ENCODE peak calls at places on chromosomes 2 and 18, in five cellular contexts. W, L, I, P and M are unnamed samples.

GRCh38 chr2:159960413-159960812 is 102.0 kb downstream of the PLA2R1 start:
- DNase-seq in W (no peak), L (no peak), I (no peak), P (no peak), M (no peak)

GRCh38 chr2:1742300-1742679 is 2.0 kb downstream of the PXDN start:
- DNase-seq in W (no peak), L (no peak), I (no peak), P (no peak), M (no peak)

GRCh38 chr2:65392609-65393008 is 39.8 kb downstream of the SPRED2 start:
- DNase-seq in W (no peak), L (no peak), I (no peak), P (no peak), M (no peak)

GRCh38 chr2:18268400-18268799 is 292.1 kb downstream of the RDH14 start:
- DNase-seq in W (no peak), L (no peak), I (no peak), P (no peak), M (no peak)

GRCh38 chr2:229133155-229133772 is 137.8 kb downstream of the PID1 start:
- DNase-seq in W (no peak), L (no peak), I (no peak), P (no peak), M (peak; percentile 53)

GRCh38 chr18:60893331-60894114 is 439.7 kb upstream of the CDH20 start:
- DNase-seq in W (no peak), L (no peak), I (no peak), P (no peak), M (no peak)

GRCh38 chr2:108612153-108612513 is 77.9 kb downstream of the LIMS1 start:
- DNase-seq in W (no peak), L (no peak), I (no peak), P (no peak), M (no peak)

GRCh38 chr18:51614967-51615571 is 417.6 kb upstream of the MEX3C start:
- DNase-seq in W (no peak), L (no peak), I (peak; percentile 70), P (no peak), M (no peak)

GRCh38 chr2:240948905-240949790 is 43.0 kb downstream of the CROCC2 start:
- DNase-seq in W (peak; percentile 5), L (no peak), I (peak; percentile 64), P (peak; percentile 32), M (no peak)

GRCh38 chr2:219575566-219576504 is 3.7 kb downstream of the INHA start:
- DNase-seq in W (no peak), L (no peak), I (no peak), P (no peak), M (no peak)

GRCh38 chr2:204145197-204146190 is 208.9 kb downstream of the ICOS start:
- DNase-seq in W (peak; percentile 72), L (peak; percentile 63), I (peak; percentile 85), P (peak; percentile 78), M (peak; percentile 84)

GRCh38 chr18:424869-425138 is 75.7 kb downstream of the COLEC12 start:
- DNase-seq in W (no peak), L (no peak), I (no peak), P (no peak), M (no peak)

GRCh38 chr2:101558740-101559508 is 84.0 kb upstream of the RFX8 start:
- DNase-seq in W (peak; percentile 44), L (no peak), I (no peak), P (no peak), M (no peak)

GRCh38 chr18:74116628-74117554 is 30.7 kb downstream of the FBXO15 start:
- DNase-seq in W (no peak), L (peak; percentile 13), I (no peak), P (no peak), M (no peak)

GRCh38 chr2:49332415-49332814 is 178.1 kb upstream of the FSHR start:
- DNase-seq in W (no peak), L (no peak), I (no peak), P (no peak), M (no peak)

GRCh38 chr2:199940373-199940772 is 14.9 kb downstream of the TYW5 start:
- DNase-seq in W (no peak), L (no peak), I (no peak), P (no peak), M (no peak)

GRCh38 chr2:135819211-135819610 is 17.8 kb downstream of the LCT start:
- DNase-seq in W (no peak), L (no peak), I (no peak), P (no peak), M (no peak)

GRCh38 chr18:25144835-25145234 is 207.1 kb downstream of the ZNF521 start:
- DNase-seq in W (no peak), L (no peak), I (no peak), P (no peak), M (no peak)

GRCh38 chr2:238247841-238248440 is 8.1 kb upstream of the HES6 start:
- DNase-seq in W (no peak), L (no peak), I (peak; percentile 57), P (peak; percentile 37), M (no peak)

GRCh38 chr2:26001743-26002341 is 19.5 kb upstream of the KIF3C start:
- DNase-seq in W (peak; percentile 71), L (no peak), I (no peak), P (peak; percentile 90), M (peak; percentile 60)

GRCh38 chr2:134289225-134289624 is 35.4 kb downstream of the MGAT5 start:
- DNase-seq in W (no peak), L (no peak), I (no peak), P (peak; percentile 57), M (no peak)

GRCh38 chr2:197575987-197576386 is 60.1 kb downstream of the MOB4 start:
- DNase-seq in W (no peak), L (no peak), I (no peak), P (peak; percentile 51), M (no peak)

GRCh38 chr2:4914551-4914950 is 777.6 kb upstream of the SOX11 start:
- DNase-seq in W (no peak), L (no peak), I (no peak), P (no peak), M (no peak)

DNA sequence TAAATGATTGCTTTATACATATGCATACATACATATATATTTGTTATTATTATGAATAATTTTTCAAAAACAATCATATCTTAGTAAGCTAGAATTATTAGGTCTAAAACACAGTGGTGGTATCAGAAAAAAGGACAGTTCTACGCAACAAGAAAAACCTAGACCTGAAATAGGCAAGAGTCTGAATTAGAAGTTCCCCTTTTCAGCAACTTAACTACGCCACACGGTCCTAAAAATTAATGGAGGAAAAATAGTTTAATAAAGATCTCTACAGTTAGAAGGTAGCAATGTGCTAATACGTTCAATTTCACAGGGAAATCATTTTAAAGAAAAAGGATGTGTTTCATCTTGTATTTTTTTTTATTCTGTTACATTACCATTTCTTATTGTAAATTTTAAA is 22.1 kb upstream of the PEX13 start:
- DNase-seq in W (no peak), L (no peak), I (no peak), P (no peak), M (no peak)
- H3K4me1 ChIP-seq in W (no peaks in the 10 kb centered on the region), L (no peaks in the 10 kb centered on the region), I (no peaks in the 10 kb centered on the region), P (no peaks in the 10 kb centered on the region), M (no peaks in the 10 kb centered on the region)

GRCh38 chr2:172460780-172461201 is 33.4 kb downstream of the ITGA6 start:
- DNase-seq in W (no peak), L (no peak), I (no peak), P (no peak), M (no peak)
- H3K4me1 ChIP-seq in W (peaks cover 64% of the 10 kb centered on the region), L (peaks cover 88% of the 10 kb centered on the region), I (peaks cover 42% of the 10 kb centered on the region), P (no peaks in the 10 kb centered on the region), M (peaks cover 20% of the 10 kb centered on the region)

GRCh38 chr2:75594599-75594998 is 33.9 kb upstream of the EVA1A start:
- DNase-seq in W (no peak), L (no peak), I (no peak), P (no peak), M (no peak)

GRCh38 chr2:75589344-75590105 is 28.8 kb upstream of the EVA1A start:
- DNase-seq in W (no peak), L (no peak), I (no peak), P (no peak), M (no peak)

GRCh38 chr2:75595541-75596395 is 35.0 kb upstream of the EVA1A start:
- DNase-seq in W (no peak), L (no peak), I (no peak), P (no peak), M (no peak)

GRCh38 chr2:75592028-75592427 is 31.3 kb upstream of the EVA1A start:
- DNase-seq in W (no peak), L (no peak), I (no peak), P (no peak), M (no peak)

GRCh38 chr2:75592888-75593287 is 32.1 kb upstream of the EVA1A start:
- DNase-seq in W (no peak), L (no peak), I (no peak), P (no peak), M (no peak)
- H3K4me1 ChIP-seq in W (no peaks in the 10 kb centered on the region), L (no peaks in the 10 kb centered on the region), I (no peaks in the 10 kb centered on the region), P (no peaks in the 10 kb centered on the region), M (no peaks in the 10 kb centered on the region)

GRCh38 chr2:118849226-118850170 is 2.0 kb upstream of the EN1 start:
- DNase-seq in W (no peak), L (no peak), I (no peak), P (no peak), M (no peak)

GRCh38 chr2:118845843-118846666 is 1.4 kb downstream of the EN1 start:
- DNase-seq in W (no peak), L (no peak), I (peak; percentile 73), P (no peak), M (no peak)

GRCh38 chr2:118848381-118849225 is 1.2 kb upstream of the EN1 start:
- DNase-seq in W (no peak), L (no peak), I (no peak), P (no peak), M (no peak)

GRCh38 chr2:118846667-118847446 is 591 bp downstream of the EN1 start:
- DNase-seq in W (no peak), L (no peak), I (peak; percentile 73), P (no peak), M (no peak)

GRCh38 chr2:118847447-118848172 is at the start of gene EN1:
- DNase-seq in W (no peak), L (no peak), I (no peak), P (no peak), M (no peak)
- H3K4me1 ChIP-seq in W (peaks cover 34% of the 10 kb centered on the region), L (peaks cover 9% of the 10 kb centered on the region), I (no peaks in the 10 kb centered on the region), P (no peaks in the 10 kb centered on the region), M (peaks cover 9% of the 10 kb centered on the region)

DNA sequence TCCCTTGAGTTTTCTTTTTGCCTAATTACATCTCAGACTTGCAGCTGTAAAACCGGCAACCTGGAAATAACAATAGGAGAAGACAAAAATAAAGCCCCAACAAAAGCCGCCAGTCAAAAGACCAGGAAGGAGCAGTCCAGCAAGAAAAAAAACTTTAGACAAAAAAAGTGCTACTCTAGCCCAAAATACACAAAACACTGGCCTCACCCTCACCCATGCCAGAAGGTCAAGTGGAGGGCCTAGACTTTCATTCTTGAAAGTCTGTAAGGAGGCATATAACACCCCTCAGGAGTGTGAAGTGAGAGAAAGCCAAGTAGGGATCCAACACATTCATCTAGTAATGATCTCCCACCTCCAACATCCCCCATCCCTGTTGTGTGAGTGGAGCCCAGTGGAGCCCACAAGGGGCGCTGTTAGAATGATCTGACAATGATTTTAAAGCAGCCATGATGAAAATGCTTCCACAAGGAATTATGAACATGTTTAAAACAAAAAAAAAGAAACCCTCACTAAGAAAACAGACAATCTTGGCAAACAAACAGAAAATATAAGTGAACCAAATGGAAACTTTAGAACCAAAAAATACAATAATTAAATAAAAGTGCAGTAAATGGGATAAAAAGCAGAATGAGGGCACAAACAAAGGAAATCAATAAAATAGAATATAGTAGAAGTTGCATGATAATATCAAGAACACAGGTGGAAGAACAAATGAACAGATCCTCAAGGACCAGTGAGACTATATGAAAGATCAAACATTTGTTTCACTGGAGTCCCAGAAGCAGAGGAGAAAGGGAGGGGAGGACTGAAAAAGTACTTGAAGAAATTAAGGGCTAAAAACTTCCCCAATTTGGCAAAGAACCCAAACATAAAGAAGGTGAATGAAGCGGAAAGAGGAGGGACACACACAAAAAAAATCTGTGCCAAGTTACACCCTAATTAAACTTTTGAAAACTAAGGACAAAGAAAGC is 23.9 kb downstream of the SESTD1 start:
- DNase-seq in W (no peak), L (no peak), I (no peak), P (no peak), M (no peak)
- H3K4me1 ChIP-seq in W (peaks cover 30% of the 10 kb centered on the region), L (no peaks in the 10 kb centered on the region), I (peaks cover 11% of the 10 kb centered on the region), P (peaks cover 17% of the 10 kb centered on the region), M (peaks cover 15% of the 10 kb centered on the region)